ENCODE peak calls at places on chromosomes 4 and X, in six cellular contexts. P, Y, G, A, L and H are unnamed samples.
A peak's percentile ranks its signal among the peaks of the same experiment; 100 is the strongest.

GRCh38 chr4:56995525-56995924 is 16.8 kb downstream of the POLR2B start:
- DNase-seq in G (no peak), Y (no peak), L (no peak), A (peak; percentile 93), P (peak; percentile 99), H (no peak)

GRCh38 chrX:118272237-118272636 is 73.7 kb upstream of the WDR44 start:
- DNase-seq in P (peak; percentile 35), A (no peak), L (no peak), G (no peak), Y (no peak), H (no peak)

GRCh38 chr4:74157116-74157742 is 689 bp upstream of the MTHFD2L start:
- DNase-seq in Y (no peak), G (no peak), P (peak; percentile 69), A (no peak), L (no peak), H (no peak)

GRCh38 chr4:93232883-93233282 is 595.7 kb upstream of the ATOH1 start:
- DNase-seq in L (no peak), G (no peak), Y (no peak), P (no peak), A (no peak), H (no peak)

GRCh38 chr4:123743821-123744220 is 347.2 kb downstream of the SPRY1 start:
- DNase-seq in Y (no peak), G (no peak), A (no peak), P (peak; percentile 41), L (no peak), H (no peak)

GRCh38 chr4:22672519-22672918 is 20.2 kb upstream of the GBA3 start:
- DNase-seq in P (no peak), G (no peak), Y (no peak), L (no peak), A (no peak), H (no peak)

GRCh38 chrX:45352588-45352987 is 151.9 kb upstream of the DIPK2B start:
- DNase-seq in P (no peak), Y (no peak), G (no peak), L (no peak), A (no peak), H (no peak)

GRCh38 chr4:147727476-147728028 is 4.3 kb upstream of the ARHGAP10 start:
- DNase-seq in P (no peak), G (no peak), Y (no peak), A (no peak), L (no peak), H (no peak)

GRCh38 chrX:1464282-1465131 is 11.8 kb upstream of the ASMTL start:
- DNase-seq in A (no peak), P (no peak), Y (peak; percentile 71), L (peak; percentile 40), G (no peak), H (no peak)

GRCh38 chr4:100206850-100207249 is 16.6 kb upstream of the DDIT4L start:
- DNase-seq in P (no peak), L (no peak), A (no peak), G (no peak), Y (no peak), H (no peak)

GRCh38 chr4:825063-825968 is 613 bp downstream of the CPLX1 start:
- DNase-seq in P (peak; percentile 19), Y (peak; percentile 73), G (no peak), L (peak; percentile 41), A (no peak), H (no peak)

GRCh38 chr4:39597695-39598381 is 40.8 kb downstream of the SMIM14 start:
- DNase-seq in G (no peak), L (no peak), Y (no peak), A (no peak), P (no peak), H (no peak)

GRCh38 chrX:140123446-140123845 is 158.1 kb upstream of the CXorf66 start:
- DNase-seq in P (no peak), Y (no peak), A (peak; percentile 2), G (no peak), L (no peak), H (no peak)

GRCh38 chrX:21770631-21771321 is 12.9 kb upstream of the SMPX start:
- DNase-seq in P (no peak), Y (no peak), G (no peak), A (no peak), L (no peak), H (no peak)

GRCh38 chr4:154738426-154738825 is 5.4 kb upstream of the LRAT start:
- DNase-seq in G (no peak), L (no peak), A (no peak), Y (no peak), P (peak; percentile 7), H (no peak)

GRCh38 chrX:24203072-24203808 is 53.7 kb downstream of the ZFX start:
- DNase-seq in Y (no peak), G (no peak), A (no peak), P (no peak), L (no peak), H (no peak)

GRCh38 chrX:38220024-38220935 is at the start of gene SRPX:
- DNase-seq in A (no peak), Y (peak; percentile 63), L (no peak), G (peak; percentile 21), P (peak; percentile 74), H (peak; percentile 21)

GRCh38 chr4:147777456-147778091 is 45.7 kb downstream of the ARHGAP10 start:
- DNase-seq in A (no peak), P (no peak), L (no peak), G (peak; percentile 58), Y (no peak), H (no peak)

GRCh38 chr4:115154826-115155225 is 41.4 kb upstream of the NDST4 start:
- DNase-seq in L (no peak), Y (no peak), P (peak; percentile 3), A (no peak), G (no peak), H (no peak)

GRCh38 chr4:136967069-136967468 is 565.2 kb downstream of the PCDH18 start:
- DNase-seq in G (no peak), A (no peak), Y (no peak), P (no peak), L (no peak), H (no peak)

GRCh38 chr4:52358855-52359254 is 300.2 kb downstream of the USP46 start:
- DNase-seq in P (no peak), A (no peak), L (no peak), Y (no peak), G (no peak), H (no peak)

GRCh38 chr4:100075486-100076270 is 114.6 kb downstream of the DDIT4L start:
- DNase-seq in Y (no peak), G (no peak), L (no peak), A (no peak), P (no peak), H (no peak)

GRCh38 chr4:77538574-77539157 is 67.0 kb upstream of the CXCL13 start:
- DNase-seq in Y (no peak), L (no peak), A (no peak), P (peak; percentile 69), G (peak; percentile 4), H (no peak)

GRCh38 chr4:41158756-41159155 is 55.6 kb downstream of the APBB2 start:
- DNase-seq in G (no peak), P (no peak), L (no peak), A (no peak), Y (no peak), H (no peak)

GRCh38 chr4:89658701-89659024 is 178.3 kb downstream of the SNCA start:
- DNase-seq in P (no peak), Y (no peak), L (no peak), A (no peak), G (no peak), H (no peak)

GRCh38 chr4:157220026-157220881 is at the start of gene GRIA2:
- DNase-seq in L (no peak), P (peak; percentile 64), A (peak; percentile 27), G (peak; percentile 15), Y (peak; percentile 69), H (peak; percentile 85)

GRCh38 chr4:8100696-8101095 is 57.9 kb downstream of the ABLIM2 start:
- DNase-seq in A (no peak), L (no peak), G (no peak), P (peak; percentile 72), Y (no peak), H (no peak)

GRCh38 chrX:40282348-40282747 is 184.6 kb upstream of the BCOR start:
- DNase-seq in Y (no peak), L (no peak), G (no peak), P (no peak), A (no peak), H (no peak)

GRCh38 chrX:151974336-151975227 is at the start of gene GABRE:
- DNase-seq in L (no peak), P (peak; percentile 59), Y (no peak), A (no peak), G (no peak), H (peak; percentile 12)

GRCh38 chr4:141635726-141636076 is 682 bp upstream of the IL15 start:
- DNase-seq in A (no peak), Y (no peak), G (no peak), P (no peak), L (no peak), H (no peak)

GRCh38 chr4:76022031-76022430 is 1.3 kb downstream of the CXCL10 start:
- DNase-seq in L (no peak), A (no peak), P (no peak), G (no peak), Y (no peak), H (no peak)

DNA sequence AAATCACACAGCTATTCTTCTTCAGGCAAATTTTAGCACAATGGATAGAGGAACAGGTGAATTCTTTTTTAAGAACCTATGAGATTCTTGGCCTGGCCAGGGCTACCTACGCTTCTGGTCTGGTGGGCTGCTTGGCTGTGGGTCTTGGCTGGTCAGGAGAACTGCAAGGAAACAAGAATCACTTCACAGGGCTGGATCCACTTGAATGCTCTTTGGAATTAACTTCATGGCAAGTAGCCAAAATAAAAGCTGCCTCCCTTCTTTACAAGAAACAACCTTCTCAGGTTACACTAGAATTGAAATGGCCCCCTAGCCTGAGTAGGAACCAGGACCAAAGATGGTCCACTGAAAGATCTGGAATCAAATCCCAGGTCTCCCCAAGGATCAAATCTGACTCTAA is 519.1 kb downstream of the IQCM start:
- DNase-seq in L (no peak), G (no peak), Y (no peak), A (no peak), P (peak; percentile 10), H (no peak)
- TF ChIP-seq CTCF in L (no peak), G (no peak), Y (no peak), A (no peak), P (no peak), H (no peak)

GRCh38 chrX:68677998-68678397 is 30.5 kb downstream of the STARD8 start:
- DNase-seq in Y (no peak), A (no peak), L (no peak), P (no peak), G (no peak), H (no peak)
- TF ChIP-seq CTCF in Y (no peak), A (no peak), L (no peak), P (no peak), G (no peak), H (no peak)

GRCh38 chr4:69610484-69610883 is 29.0 kb downstream of the UGT2A2 start:
- DNase-seq in L (no peak), Y (no peak), P (no peak), G (no peak), A (no peak), H (no peak)
- TF ChIP-seq CTCF in L (no peak), Y (no peak), P (no peak), G (no peak), A (no peak), H (no peak)

DNA sequence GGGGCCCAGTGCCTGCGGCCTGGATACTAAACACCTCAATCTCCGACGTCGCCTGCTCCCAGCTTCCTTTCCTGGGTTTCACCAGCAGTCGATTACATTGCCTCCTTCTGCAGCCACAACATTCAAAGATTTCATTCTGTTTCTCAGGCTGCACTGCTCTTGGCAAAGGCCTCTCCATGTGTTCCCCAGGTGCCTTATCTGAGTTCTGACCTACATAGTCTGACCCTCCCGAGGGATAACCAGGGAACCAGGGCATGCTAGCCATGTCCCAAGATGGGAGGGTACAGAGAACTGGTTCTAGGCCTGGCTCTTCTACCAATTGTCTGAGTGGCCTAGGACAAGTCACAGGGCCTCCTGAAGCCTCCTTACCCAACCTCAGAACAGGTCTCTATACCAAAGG is 62.2 kb upstream of the ACSL1 start:
- DNase-seq in L (no peak), G (no peak), P (no peak), Y (no peak), A (no peak), H (no peak)
- TF ChIP-seq CTCF in L (no peak), G (no peak), P (no peak), Y (no peak), A (no peak), H (no peak)